ENCODE peak calls at places on chromosomes 4 and X, in ten cellular contexts. One of them, this sample, is unnamed. For H3K4me1, the result is how much of the 10 kb centered on the place peaks cover.

GRCh38 chrX:124289443-124289842 is 43.0 kb upstream of the TEX13D start:
- DNase-seq in neuronal stem cell: no peak
- DNase-seq in fibroblast of lung: no peak
- DNase-seq in uterus: no peak
- DNase-seq in cardiac muscle cell: no peak
- DNase-seq in prostate gland: no peak
- DNase-seq in kidney: no peak
- DNase-seq in trophoblast cell: no peak
- DNase-seq in CD8-positive, alpha-beta memory T cell: no peak
- DNase-seq in testis: no peak
- DNase-seq in this sample: no peak

GRCh38 chrX:115493015-115493414 is 68.0 kb upstream of the PLS3 start:
- DNase-seq in neuronal stem cell: no peak
- DNase-seq in fibroblast of lung: no peak
- DNase-seq in uterus: no peak
- DNase-seq in cardiac muscle cell: no peak
- DNase-seq in prostate gland: no peak
- DNase-seq in kidney: no peak
- DNase-seq in trophoblast cell: no peak
- DNase-seq in CD8-positive, alpha-beta memory T cell: no peak
- DNase-seq in testis: no peak
- DNase-seq in this sample: peak

GRCh38 chr4:54063224-54063623 is 1.2 kb downstream of the CHIC2 start:
- DNase-seq in neuronal stem cell: no peak
- DNase-seq in fibroblast of lung: peak
- DNase-seq in uterus: no peak
- DNase-seq in cardiac muscle cell: peak
- DNase-seq in prostate gland: no peak
- DNase-seq in kidney: no peak
- DNase-seq in trophoblast cell: peak
- DNase-seq in CD8-positive, alpha-beta memory T cell: no peak
- DNase-seq in testis: no peak
- DNase-seq in this sample: no peak

GRCh38 chrX:154040307-154040756 is 20.6 kb upstream of the IRAK1 start:
- DNase-seq in neuronal stem cell: no peak
- DNase-seq in fibroblast of lung: peak
- DNase-seq in uterus: no peak
- DNase-seq in cardiac muscle cell: peak
- DNase-seq in prostate gland: no peak
- DNase-seq in kidney: no peak
- DNase-seq in trophoblast cell: peak
- DNase-seq in CD8-positive, alpha-beta memory T cell: no peak
- DNase-seq in testis: no peak
- DNase-seq in this sample: no peak

GRCh38 chr4:2953496-2953895 is 9.7 kb downstream of the NOP14 start:
- DNase-seq in neuronal stem cell: no peak
- DNase-seq in fibroblast of lung: no peak
- DNase-seq in uterus: no peak
- DNase-seq in cardiac muscle cell: no peak
- DNase-seq in prostate gland: no peak
- DNase-seq in kidney: no peak
- DNase-seq in trophoblast cell: no peak
- DNase-seq in CD8-positive, alpha-beta memory T cell: no peak
- DNase-seq in testis: no peak
- DNase-seq in this sample: no peak

GRCh38 chrX:153694687-153695270 is 7.1 kb downstream of the SLC6A8 start:
- DNase-seq in neuronal stem cell: no peak
- DNase-seq in fibroblast of lung: no peak
- DNase-seq in uterus: no peak
- DNase-seq in cardiac muscle cell: no peak
- DNase-seq in prostate gland: no peak
- DNase-seq in kidney: peak
- DNase-seq in trophoblast cell: no peak
- DNase-seq in CD8-positive, alpha-beta memory T cell: no peak
- DNase-seq in testis: no peak
- DNase-seq in this sample: no peak

GRCh38 chr4:107856901-107857300 is 32.2 kb downstream of the SGMS2 start:
- DNase-seq in neuronal stem cell: no peak
- DNase-seq in fibroblast of lung: no peak
- DNase-seq in uterus: no peak
- DNase-seq in cardiac muscle cell: no peak
- DNase-seq in prostate gland: no peak
- DNase-seq in kidney: no peak
- DNase-seq in trophoblast cell: no peak
- DNase-seq in CD8-positive, alpha-beta memory T cell: no peak
- DNase-seq in testis: no peak
- DNase-seq in this sample: no peak

GRCh38 chr4:37675587-37676290 is 10.4 kb downstream of the RELL1 start:
- DNase-seq in neuronal stem cell: no peak
- DNase-seq in fibroblast of lung: no peak
- DNase-seq in uterus: no peak
- DNase-seq in cardiac muscle cell: no peak
- DNase-seq in prostate gland: no peak
- DNase-seq in kidney: no peak
- DNase-seq in trophoblast cell: peak
- DNase-seq in CD8-positive, alpha-beta memory T cell: no peak
- DNase-seq in testis: no peak
- DNase-seq in this sample: no peak

GRCh38 chrX:2928127-2928582 is 984 bp downstream of the ARSD start:
- DNase-seq in neuronal stem cell: no peak
- DNase-seq in fibroblast of lung: peak
- DNase-seq in uterus: no peak
- DNase-seq in cardiac muscle cell: peak
- DNase-seq in prostate gland: peak
- DNase-seq in kidney: peak
- DNase-seq in trophoblast cell: peak
- DNase-seq in CD8-positive, alpha-beta memory T cell: peak
- DNase-seq in testis: peak
- DNase-seq in this sample: no peak

GRCh38 chr4:54542119-54542438 is 115.7 kb upstream of the KIT start:
- DNase-seq in neuronal stem cell: no peak
- DNase-seq in fibroblast of lung: peak
- DNase-seq in uterus: no peak
- DNase-seq in cardiac muscle cell: no peak
- DNase-seq in prostate gland: no peak
- DNase-seq in kidney: no peak
- DNase-seq in trophoblast cell: no peak
- DNase-seq in CD8-positive, alpha-beta memory T cell: no peak
- DNase-seq in testis: no peak
- DNase-seq in this sample: no peak

GRCh38 chrX:133983974-133984578 is 1.3 kb downstream of the GPC3 start:
- DNase-seq in neuronal stem cell: no peak
- DNase-seq in fibroblast of lung: no peak
- DNase-seq in uterus: no peak
- DNase-seq in cardiac muscle cell: no peak
- DNase-seq in prostate gland: no peak
- DNase-seq in kidney: peak
- DNase-seq in trophoblast cell: no peak
- DNase-seq in CD8-positive, alpha-beta memory T cell: no peak
- DNase-seq in testis: no peak
- DNase-seq in this sample: no peak

GRCh38 chr4:185743722-185744121 is 68.3 kb downstream of the SORBS2 start:
- DNase-seq in neuronal stem cell: no peak
- DNase-seq in fibroblast of lung: no peak
- DNase-seq in uterus: no peak
- DNase-seq in cardiac muscle cell: no peak
- DNase-seq in prostate gland: no peak
- DNase-seq in kidney: no peak
- DNase-seq in trophoblast cell: no peak
- DNase-seq in CD8-positive, alpha-beta memory T cell: no peak
- DNase-seq in testis: no peak
- DNase-seq in this sample: no peak

GRCh38 chr4:185740471-185740873 is 71.5 kb downstream of the SORBS2 start:
- DNase-seq in neuronal stem cell: no peak
- DNase-seq in fibroblast of lung: peak
- DNase-seq in uterus: no peak
- DNase-seq in cardiac muscle cell: peak
- DNase-seq in prostate gland: no peak
- DNase-seq in kidney: no peak
- DNase-seq in trophoblast cell: no peak
- DNase-seq in CD8-positive, alpha-beta memory T cell: no peak
- DNase-seq in testis: no peak
- DNase-seq in this sample: no peak

GRCh38 chr4:185742766-185743165 is 69.2 kb downstream of the SORBS2 start:
- DNase-seq in neuronal stem cell: no peak
- DNase-seq in fibroblast of lung: peak
- DNase-seq in uterus: no peak
- DNase-seq in cardiac muscle cell: no peak
- DNase-seq in prostate gland: no peak
- DNase-seq in kidney: no peak
- DNase-seq in trophoblast cell: peak
- DNase-seq in CD8-positive, alpha-beta memory T cell: no peak
- DNase-seq in testis: no peak
- DNase-seq in this sample: peak

GRCh38 chr4:185744127-185744865 is 67.7 kb downstream of the SORBS2 start:
- DNase-seq in neuronal stem cell: no peak
- DNase-seq in fibroblast of lung: no peak
- DNase-seq in uterus: no peak
- DNase-seq in cardiac muscle cell: no peak
- DNase-seq in prostate gland: no peak
- DNase-seq in kidney: no peak
- DNase-seq in trophoblast cell: no peak
- DNase-seq in CD8-positive, alpha-beta memory T cell: no peak
- DNase-seq in testis: no peak
- DNase-seq in this sample: no peak

GRCh38 chr4:185741795-185742194 is 70.2 kb downstream of the SORBS2 start:
- DNase-seq in neuronal stem cell: no peak
- DNase-seq in fibroblast of lung: no peak
- DNase-seq in uterus: no peak
- DNase-seq in cardiac muscle cell: no peak
- DNase-seq in prostate gland: no peak
- DNase-seq in kidney: no peak
- DNase-seq in trophoblast cell: no peak
- DNase-seq in CD8-positive, alpha-beta memory T cell: no peak
- DNase-seq in testis: no peak
- DNase-seq in this sample: no peak
- H3K4me1 ChIP-seq in neuronal stem cell: under half
- H3K4me1 ChIP-seq in fibroblast of lung: under half
- H3K4me1 ChIP-seq in uterus: under half
- H3K4me1 ChIP-seq in cardiac muscle cell: under half
- H3K4me1 ChIP-seq in prostate gland: under half
- H3K4me1 ChIP-seq in kidney: under half
- H3K4me1 ChIP-seq in trophoblast cell: under half
- H3K4me1 ChIP-seq in CD8-positive, alpha-beta memory T cell: under half
- H3K4me1 ChIP-seq in testis: under half
- H3K4me1 ChIP-seq in this sample: under half

GRCh38 chrX:19686876-19687275 is 171.6 kb upstream of the MAP3K15 start:
- DNase-seq in neuronal stem cell: no peak
- DNase-seq in fibroblast of lung: no peak
- DNase-seq in uterus: no peak
- DNase-seq in cardiac muscle cell: no peak
- DNase-seq in prostate gland: no peak
- DNase-seq in kidney: no peak
- DNase-seq in trophoblast cell: no peak
- DNase-seq in CD8-positive, alpha-beta memory T cell: no peak
- DNase-seq in testis: no peak
- DNase-seq in this sample: no peak

GRCh38 chrX:19682712-19683331 is 167.5 kb upstream of the MAP3K15 start:
- DNase-seq in neuronal stem cell: peak
- DNase-seq in fibroblast of lung: peak
- DNase-seq in uterus: peak
- DNase-seq in cardiac muscle cell: peak
- DNase-seq in prostate gland: peak
- DNase-seq in kidney: peak
- DNase-seq in trophoblast cell: peak
- DNase-seq in CD8-positive, alpha-beta memory T cell: peak
- DNase-seq in testis: peak
- DNase-seq in this sample: no peak

GRCh38 chrX:19683358-19683757 is 168.1 kb upstream of the MAP3K15 start:
- DNase-seq in neuronal stem cell: no peak
- DNase-seq in fibroblast of lung: peak
- DNase-seq in uterus: no peak
- DNase-seq in cardiac muscle cell: peak
- DNase-seq in prostate gland: no peak
- DNase-seq in kidney: no peak
- DNase-seq in trophoblast cell: no peak
- DNase-seq in CD8-positive, alpha-beta memory T cell: no peak
- DNase-seq in testis: no peak
- DNase-seq in this sample: no peak

GRCh38 chrX:19683817-19684216 is 168.5 kb upstream of the MAP3K15 start:
- DNase-seq in neuronal stem cell: no peak
- DNase-seq in fibroblast of lung: peak
- DNase-seq in uterus: no peak
- DNase-seq in cardiac muscle cell: no peak
- DNase-seq in prostate gland: no peak
- DNase-seq in kidney: no peak
- DNase-seq in trophoblast cell: no peak
- DNase-seq in CD8-positive, alpha-beta memory T cell: peak
- DNase-seq in testis: no peak
- DNase-seq in this sample: no peak

GRCh38 chrX:19684265-19684664 is 169.0 kb upstream of the MAP3K15 start:
- DNase-seq in neuronal stem cell: no peak
- DNase-seq in fibroblast of lung: no peak
- DNase-seq in uterus: no peak
- DNase-seq in cardiac muscle cell: no peak
- DNase-seq in prostate gland: no peak
- DNase-seq in kidney: no peak
- DNase-seq in trophoblast cell: no peak
- DNase-seq in CD8-positive, alpha-beta memory T cell: no peak
- DNase-seq in testis: no peak
- DNase-seq in this sample: no peak
- H3K4me1 ChIP-seq in neuronal stem cell: under half
- H3K4me1 ChIP-seq in fibroblast of lung: under half
- H3K4me1 ChIP-seq in uterus: under half
- H3K4me1 ChIP-seq in cardiac muscle cell: under half
- H3K4me1 ChIP-seq in prostate gland: under half
- H3K4me1 ChIP-seq in kidney: under half
- H3K4me1 ChIP-seq in trophoblast cell: under half
- H3K4me1 ChIP-seq in CD8-positive, alpha-beta memory T cell: half or more
- H3K4me1 ChIP-seq in testis: under half
- H3K4me1 ChIP-seq in this sample: under half

GRCh38 chr4:180521181-180521580 is 1722.0 kb upstream of the TENM3 start:
- DNase-seq in neuronal stem cell: no peak
- DNase-seq in fibroblast of lung: peak
- DNase-seq in uterus: no peak
- DNase-seq in cardiac muscle cell: no peak
- DNase-seq in prostate gland: no peak
- DNase-seq in kidney: no peak
- DNase-seq in trophoblast cell: no peak
- DNase-seq in CD8-positive, alpha-beta memory T cell: no peak
- DNase-seq in testis: no peak
- DNase-seq in this sample: no peak
- H3K4me1 ChIP-seq in neuronal stem cell: under half
- H3K4me1 ChIP-seq in fibroblast of lung: under half
- H3K4me1 ChIP-seq in uterus: under half
- H3K4me1 ChIP-seq in cardiac muscle cell: under half
- H3K4me1 ChIP-seq in prostate gland: under half
- H3K4me1 ChIP-seq in kidney: under half
- H3K4me1 ChIP-seq in trophoblast cell: under half
- H3K4me1 ChIP-seq in CD8-positive, alpha-beta memory T cell: under half
- H3K4me1 ChIP-seq in testis: under half
- H3K4me1 ChIP-seq in this sample: under half

DNA sequence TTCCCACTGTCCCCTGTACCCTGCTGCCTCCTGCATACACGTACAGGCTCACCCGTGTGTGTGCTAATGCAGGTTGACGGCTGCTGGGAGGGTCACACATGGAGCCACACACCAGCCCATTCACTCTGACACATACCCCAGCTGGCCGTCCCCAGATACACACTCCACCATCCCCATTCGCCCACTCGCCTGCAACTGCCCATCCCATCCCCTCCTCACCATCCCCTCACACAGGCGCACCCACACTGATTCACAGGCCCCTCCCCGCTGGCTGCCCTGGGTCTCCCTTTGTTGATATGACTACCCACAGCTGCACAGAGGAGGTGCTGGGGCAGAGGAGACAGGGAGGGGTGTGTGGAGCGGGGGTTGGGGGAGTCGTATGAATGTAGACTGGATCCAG is 25.7 kb downstream of the PJA1 start:
- DNase-seq in neuronal stem cell: no peak
- DNase-seq in fibroblast of lung: peak
- DNase-seq in uterus: no peak
- DNase-seq in cardiac muscle cell: no peak
- DNase-seq in prostate gland: no peak
- DNase-seq in kidney: peak
- DNase-seq in trophoblast cell: no peak
- DNase-seq in CD8-positive, alpha-beta memory T cell: no peak
- DNase-seq in testis: no peak
- DNase-seq in this sample: peak
- H3K4me1 ChIP-seq in neuronal stem cell: under half
- H3K4me1 ChIP-seq in fibroblast of lung: under half
- H3K4me1 ChIP-seq in uterus: under half
- H3K4me1 ChIP-seq in cardiac muscle cell: under half
- H3K4me1 ChIP-seq in prostate gland: under half
- H3K4me1 ChIP-seq in kidney: under half
- H3K4me1 ChIP-seq in trophoblast cell: under half
- H3K4me1 ChIP-seq in CD8-positive, alpha-beta memory T cell: under half
- H3K4me1 ChIP-seq in testis: under half
- H3K4me1 ChIP-seq in this sample: under half